ENCODE peak calls at places on chromosomes 5 and 9, in nine cellular contexts. Q, Z, X, A, U, R, Y, J and D are unnamed samples.

GRCh38 chr9:124629600-124629999 is 122.4 kb upstream of the NR5A1 start:
- DNase-seq in Q (no peak), Z (no peak), X (no peak), A (no peak), U (no peak), R (no peak), Y (no peak), J (no peak), D (no peak)

GRCh38 chr9:75147638-75148037 is 59.3 kb downstream of the OSTF1 start:
- DNase-seq in Q (no peak), Z (no peak), X (no peak), A (no peak), U (peak), R (peak), Y (no peak), J (no peak), D (no peak)

GRCh38 chr9:94791431-94791830 is 64.9 kb downstream of the AOPEP start:
- DNase-seq in Q (no peak), Z (no peak), X (no peak), A (no peak), U (no peak), R (no peak), Y (no peak), J (no peak), D (no peak)

GRCh38 chr9:37575921-37576721 is at the start of gene FBXO10:
- DNase-seq in Q (peak), Z (peak), X (no peak), A (no peak), U (no peak), R (no peak), Y (no peak), J (no peak), D (peak)

GRCh38 chr9:84667571-84668203 is 1.8 kb upstream of the NTRK2 start:
- DNase-seq in Q (peak), Z (peak), X (no peak), A (no peak), U (no peak), R (peak), Y (no peak), J (no peak), D (peak)

GRCh38 chr5:112390327-112390726 is 28.8 kb downstream of the EPB41L4A start:
- DNase-seq in Q (no peak), Z (no peak), X (no peak), A (no peak), U (no peak), R (no peak), Y (peak), J (no peak), D (no peak)

GRCh38 chr5:173868096-173868879 is 19.9 kb upstream of the CPEB4 start:
- DNase-seq in Q (no peak), Z (no peak), X (no peak), A (no peak), U (no peak), R (peak), Y (peak), J (no peak), D (no peak)

GRCh38 chr5:57221049-57221568 is 47.2 kb downstream of the GPBP1 start:
- DNase-seq in Q (peak), Z (peak), X (peak), A (peak), U (peak), R (peak), Y (peak), J (peak), D (peak)

GRCh38 chr5:155943516-155944407 is 383.2 kb upstream of the SGCD start:
- DNase-seq in Q (peak), Z (peak), X (no peak), A (no peak), U (no peak), R (no peak), Y (peak), J (peak), D (peak)

GRCh38 chr5:148904440-148904839 is 78.0 kb downstream of the ADRB2 start:
- DNase-seq in Q (no peak), Z (no peak), X (no peak), A (no peak), U (no peak), R (no peak), Y (no peak), J (no peak), D (no peak)

GRCh38 chr9:136225748-136226679 is 19.6 kb downstream of the QSOX2 start:
- DNase-seq in Q (peak), Z (peak), X (peak), A (peak), U (peak), R (peak), Y (peak), J (peak), D (peak)

GRCh38 chr9:13113751-13114150 is 165.7 kb downstream of the MPDZ start:
- DNase-seq in Q (no peak), Z (no peak), X (no peak), A (no peak), U (no peak), R (no peak), Y (no peak), J (no peak), D (no peak)

GRCh38 chr5:57491369-57491965 is 8.9 kb upstream of the ACTBL2 start:
- DNase-seq in Q (no peak), Z (no peak), X (no peak), A (no peak), U (no peak), R (no peak), Y (no peak), J (peak), D (no peak)

GRCh38 chr9:76366275-76366674 is 28.0 kb downstream of the RFK start:
- DNase-seq in Q (no peak), Z (no peak), X (no peak), A (no peak), U (no peak), R (no peak), Y (no peak), J (no peak), D (peak)

GRCh38 chr9:129320575-129321311 is 142.7 kb upstream of the IER5L start:
- DNase-seq in Q (no peak), Z (peak), X (no peak), A (no peak), U (peak), R (peak), Y (peak), J (peak), D (peak)

GRCh38 chr5:152329896-152330295 is 75.2 kb downstream of the NMUR2 start:
- DNase-seq in Q (no peak), Z (no peak), X (no peak), A (no peak), U (no peak), R (no peak), Y (no peak), J (no peak), D (no peak)

GRCh38 chr9:93258419-93258817 is 74.5 kb downstream of the WNK2 start:
- DNase-seq in Q (no peak), Z (no peak), X (no peak), A (no peak), U (no peak), R (no peak), Y (no peak), J (no peak), D (peak)

GRCh38 chr5:11075010-11075860 is 314.2 kb upstream of the DAP start:
- DNase-seq in Q (no peak), Z (peak), X (no peak), A (no peak), U (no peak), R (no peak), Y (no peak), J (peak), D (peak)

GRCh38 chr5:102654559-102655354 is 100.3 kb upstream of the PAM start:
- DNase-seq in Q (no peak), Z (no peak), X (no peak), A (no peak), U (no peak), R (no peak), Y (no peak), J (no peak), D (peak)

GRCh38 chr5:125410501-125411162 is 664.2 kb upstream of the ZNF608 start:
- DNase-seq in Q (no peak), Z (no peak), X (no peak), A (no peak), U (no peak), R (no peak), Y (no peak), J (no peak), D (peak)

GRCh38 chr5:28012538-28012937 is 974.2 kb upstream of the CDH9 start:
- DNase-seq in Q (no peak), Z (no peak), X (no peak), A (no peak), U (no peak), R (no peak), Y (peak), J (no peak), D (no peak)

GRCh38 chr9:38036359-38037084 is 32.5 kb downstream of the SHB start:
- DNase-seq in Q (peak), Z (no peak), X (no peak), A (no peak), U (no peak), R (no peak), Y (no peak), J (peak), D (no peak)

GRCh38 chr9:102700936-102701335 is 294.2 kb upstream of the CYLC2 start:
- DNase-seq in Q (no peak), Z (no peak), X (no peak), A (no peak), U (no peak), R (no peak), Y (no peak), J (no peak), D (no peak)

GRCh38 chr5:58407042-58407709 is 52.7 kb downstream of the PLK2 start:
- DNase-seq in Q (peak), Z (peak), X (no peak), A (peak), U (no peak), R (no peak), Y (no peak), J (no peak), D (no peak)

GRCh38 chr5:122099060-122099790 is 21.2 kb upstream of the LOX start:
- DNase-seq in Q (no peak), Z (no peak), X (peak), A (peak), U (no peak), R (no peak), Y (no peak), J (peak), D (no peak)

GRCh38 chr5:149409268-149409948 is 30.3 kb upstream of the IL17B start:
- DNase-seq in Q (no peak), Z (peak), X (no peak), A (no peak), U (no peak), R (no peak), Y (no peak), J (no peak), D (no peak)

GRCh38 chr9:101093620-101094019 is 65.1 kb downstream of the PLPPR1 start:
- DNase-seq in Q (no peak), Z (no peak), X (no peak), A (no peak), U (no peak), R (no peak), Y (peak), J (no peak), D (no peak)

GRCh38 chr5:61915646-61916045 is 390.4 kb upstream of the KIF2A start:
- DNase-seq in Q (no peak), Z (peak), X (no peak), A (no peak), U (no peak), R (no peak), Y (no peak), J (no peak), D (no peak)

GRCh38 chr5:79032031-79032711 is 37.3 kb downstream of the DMGDH start:
- DNase-seq in Q (no peak), Z (no peak), X (no peak), A (no peak), U (no peak), R (no peak), Y (no peak), J (no peak), D (no peak)

GRCh38 chr9:135227641-135228251 is 140.3 kb downstream of the OLFM1 start:
- DNase-seq in Q (no peak), Z (no peak), X (no peak), A (no peak), U (no peak), R (no peak), Y (no peak), J (no peak), D (no peak)

GRCh38 chr9:120579139-120579749 is 723 bp downstream of the CDK5RAP2 start:
- DNase-seq in Q (peak), Z (peak), X (no peak), A (no peak), U (no peak), R (no peak), Y (no peak), J (peak), D (no peak)

GRCh38 chr5:149684371-149684770 is 45.7 kb upstream of the PPARGC1B start:
- DNase-seq in Q (no peak), Z (no peak), X (no peak), A (no peak), U (no peak), R (no peak), Y (no peak), J (no peak), D (no peak)

DNA sequence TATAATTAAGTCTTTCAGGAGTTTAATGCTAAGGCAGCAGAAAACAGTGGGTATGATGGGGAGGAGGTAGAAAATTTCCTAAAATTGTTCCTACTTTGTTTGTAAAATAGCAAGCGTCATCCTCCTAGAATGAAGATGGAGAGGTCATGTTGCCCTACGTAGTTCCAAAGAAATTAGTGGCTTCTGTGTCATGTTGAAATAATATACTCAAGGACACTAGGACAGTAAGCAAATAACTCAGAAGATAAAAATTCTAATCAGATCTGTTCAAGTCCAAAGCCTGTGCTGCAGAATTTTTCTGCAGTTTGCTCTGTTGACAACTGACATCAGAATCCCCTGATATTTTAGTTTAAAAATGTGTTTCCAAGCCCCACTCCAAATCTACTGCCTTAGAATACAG is 486.3 kb downstream of the DIRAS2 start:
- DNase-seq in Q (no peak), Z (no peak), X (no peak), A (no peak), U (no peak), R (no peak), Y (no peak), J (no peak), D (no peak)
- TF ChIP-seq REST in Q (no peak), Z (no peak), X (no peak), A (no peak), U (no peak), R (no peak), Y (no peak), J (no peak), D (no peak)

DNA sequence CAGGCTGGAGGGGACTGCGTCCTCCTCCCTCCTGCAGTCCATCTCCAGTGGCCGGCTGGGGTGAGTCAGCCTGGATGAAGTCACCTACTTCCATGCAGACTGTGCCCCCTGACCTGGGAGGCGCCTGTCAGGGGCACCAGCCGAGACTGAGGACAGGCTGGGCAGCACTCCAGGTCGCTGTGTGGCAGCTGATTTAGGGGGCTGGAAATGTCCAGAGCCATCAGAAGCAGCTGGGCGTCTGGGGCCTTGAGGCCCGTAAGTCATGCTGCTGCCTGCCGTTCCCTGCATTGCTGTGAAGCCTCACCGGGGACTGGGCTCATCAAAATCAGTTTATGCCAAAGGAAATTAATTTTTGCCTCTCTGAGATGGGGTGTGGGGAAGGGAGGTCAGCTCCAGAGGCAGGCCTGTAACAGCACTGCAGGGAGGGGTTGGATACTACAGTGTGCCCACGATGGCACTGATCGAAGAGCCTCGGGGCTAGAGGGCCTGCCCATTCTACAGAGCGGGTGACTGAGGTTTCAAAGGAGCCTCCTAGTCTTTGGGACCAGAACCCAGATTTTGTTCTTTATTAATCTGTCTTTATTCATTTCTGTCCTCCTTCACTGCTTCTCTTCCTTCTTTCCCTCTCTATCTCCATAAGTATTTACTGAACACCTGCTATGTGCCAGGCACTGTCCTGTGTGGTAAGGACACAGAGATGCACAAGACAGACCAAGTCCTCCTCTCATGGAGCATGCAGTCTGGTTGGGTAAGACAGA is 70.4 kb upstream of the PSD2 start:
- DNase-seq in Q (peak), Z (no peak), X (no peak), A (no peak), U (no peak), R (no peak), Y (peak), J (no peak), D (peak)
- TF ChIP-seq REST in Q (no peak), Z (no peak), X (no peak), A (no peak), U (no peak), R (no peak), Y (no peak), J (no peak), D (no peak)

GRCh38 chr9:128191406-128192046 is at the start of gene CIZ1:
- DNase-seq in Q (peak), Z (peak), X (peak), A (no peak), U (no peak), R (peak), Y (peak), J (peak), D (peak)

GRCh38 chr9:128190516-128191405 is 611 bp downstream of the CIZ1 start:
- DNase-seq in Q (no peak), Z (peak), X (no peak), A (no peak), U (no peak), R (peak), Y (no peak), J (no peak), D (no peak)

GRCh38 chr9:128188209-128188608 is 3.2 kb downstream of the CIZ1 start:
- DNase-seq in Q (no peak), Z (no peak), X (no peak), A (no peak), U (no peak), R (no peak), Y (no peak), J (no peak), D (no peak)

GRCh38 chr9:128187361-128187760 is 4.0 kb downstream of the CIZ1 start:
- DNase-seq in Q (no peak), Z (no peak), X (no peak), A (no peak), U (no peak), R (no peak), Y (no peak), J (no peak), D (no peak)

GRCh38 chr9:128190013-128190412 is 1.4 kb downstream of the CIZ1 start:
- DNase-seq in Q (no peak), Z (no peak), X (no peak), A (no peak), U (no peak), R (no peak), Y (no peak), J (no peak), D (no peak)
- TF ChIP-seq REST in Q (no peak), Z (no peak), X (no peak), A (no peak), U (no peak), R (no peak), Y (no peak), J (no peak), D (no peak)

GRCh38 chr9:16434522-16434921 is 435.9 kb downstream of the BNC2 start:
- DNase-seq in Q (no peak), Z (no peak), X (no peak), A (no peak), U (no peak), R (no peak), Y (no peak), J (no peak), D (no peak)
- TF ChIP-seq REST in Q (no peak), Z (no peak), X (no peak), A (no peak), U (no peak), R (no peak), Y (no peak), J (no peak), D (no peak)

DNA sequence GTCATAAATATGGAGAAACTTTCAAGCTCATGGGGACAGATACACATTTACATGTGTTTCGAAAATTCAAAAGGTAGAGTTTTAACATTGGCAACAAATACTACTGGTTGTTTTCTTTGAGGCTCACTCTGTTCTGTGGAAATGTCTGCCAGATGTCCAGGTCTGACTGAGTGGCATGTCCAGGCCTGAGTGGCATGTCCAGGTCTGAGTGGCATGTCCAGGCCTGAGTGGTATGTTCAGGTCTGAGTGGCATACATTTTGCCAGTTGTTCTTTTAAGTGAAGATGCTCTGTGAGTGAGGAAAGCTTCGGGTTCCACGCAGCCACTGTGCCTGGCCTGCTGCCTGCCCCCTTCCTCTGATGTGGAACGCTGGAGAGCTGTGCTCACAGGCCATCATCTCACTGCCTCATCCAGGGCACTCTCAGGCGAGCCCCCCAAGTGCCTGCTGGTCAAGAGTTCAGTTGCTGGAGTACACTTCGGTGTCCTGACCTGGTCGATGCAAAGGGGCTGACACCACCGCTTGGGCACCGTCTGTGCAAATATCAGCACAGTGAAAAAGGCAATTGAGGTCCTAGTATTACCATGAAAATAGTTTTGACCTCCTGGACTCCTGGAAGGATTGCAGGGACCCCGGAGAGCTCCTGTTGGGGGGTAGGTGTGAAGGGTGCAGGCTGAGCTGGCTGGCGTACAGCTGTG is 89.9 kb downstream of the EHMT1 start:
- DNase-seq in Q (no peak), Z (no peak), X (no peak), A (no peak), U (no peak), R (no peak), Y (no peak), J (no peak), D (no peak)
- TF ChIP-seq REST in Q (no peak), Z (no peak), X (no peak), A (no peak), U (no peak), R (no peak), Y (no peak), J (no peak), D (no peak)

GRCh38 chr5:53934126-53934856 is 373.9 kb downstream of the NDUFS4 start:
- DNase-seq in Q (no peak), Z (no peak), X (no peak), A (no peak), U (no peak), R (no peak), Y (no peak), J (no peak), D (no peak)
- TF ChIP-seq REST in Q (no peak), Z (no peak), X (no peak), A (no peak), U (no peak), R (no peak), Y (no peak), J (no peak), D (no peak)

GRCh38 chr5:24232929-24233328 is 411.8 kb downstream of the CDH10 start:
- DNase-seq in Q (no peak), Z (no peak), X (no peak), A (no peak), U (no peak), R (no peak), Y (no peak), J (no peak), D (no peak)
- TF ChIP-seq REST in Q (no peak), Z (no peak), X (no peak), A (no peak), U (no peak), R (no peak), Y (no peak), J (no peak), D (no peak)

GRCh38 chr5:68476854-68477253 is 261.3 kb downstream of the PIK3R1 start:
- DNase-seq in Q (no peak), Z (peak), X (no peak), A (no peak), U (no peak), R (no peak), Y (peak), J (peak), D (no peak)
- TF ChIP-seq REST in Q (no peak), Z (no peak), X (no peak), A (no peak), U (no peak), R (no peak), Y (no peak), J (no peak), D (no peak)

DNA sequence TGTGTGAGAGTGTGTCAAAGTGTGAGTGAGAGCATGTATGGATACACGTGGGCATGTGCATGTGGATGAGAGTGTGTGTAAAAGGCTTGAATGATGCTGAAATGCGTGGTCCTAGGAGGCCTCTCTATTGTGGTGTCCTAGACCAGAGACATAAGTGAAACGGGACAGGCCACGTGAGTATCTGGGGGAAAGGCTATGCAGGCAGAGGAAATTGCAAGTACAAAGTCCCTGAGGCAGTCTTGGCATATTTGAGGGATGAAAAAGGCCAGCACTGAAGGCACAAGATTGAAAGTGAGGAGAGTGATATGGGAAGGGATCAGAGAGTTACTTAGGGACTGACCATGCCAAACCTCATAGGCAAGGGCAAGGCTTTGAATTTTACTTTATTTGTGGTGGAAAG is 67.2 kb upstream of the CCDC152 start:
- DNase-seq in Q (no peak), Z (no peak), X (no peak), A (no peak), U (no peak), R (no peak), Y (no peak), J (no peak), D (no peak)
- TF ChIP-seq REST in Q (no peak), Z (no peak), X (no peak), A (no peak), U (no peak), R (no peak), Y (no peak), J (no peak), D (no peak)